ENCODE peak calls at places on chromosomes 3 and 15, in eight cellular contexts. S, B, W, N, A, Y, M and P are unnamed samples.

GRCh38 chr15:81155375-81156218 is 21.5 kb downstream of the CFAP161 start:
- DNase-seq in S (peak), B (peak), W (no peak), N (no peak), A (no peak), Y (peak), M (no peak), P (peak)

GRCh38 chr3:75242012-75242411 is 422.1 kb upstream of the FRG2C start:
- DNase-seq in S (no peak), B (no peak), W (no peak), N (no peak), A (no peak), Y (no peak), M (no peak), P (no peak)

GRCh38 chr3:150958694-150959093 is 13.8 kb downstream of the CLRN1 start:
- DNase-seq in S (no peak), B (no peak), W (no peak), N (no peak), A (no peak), Y (no peak), M (no peak), P (no peak)

GRCh38 chr3:184148065-184148464 is 7.1 kb upstream of the DVL3 start:
- DNase-seq in S (no peak), B (no peak), W (no peak), N (no peak), A (no peak), Y (no peak), M (no peak), P (no peak)

GRCh38 chr15:93800805-93801204 is 430.6 kb upstream of the MCTP2 start:
- DNase-seq in S (no peak), B (no peak), W (no peak), N (no peak), A (no peak), Y (no peak), M (no peak), P (no peak)

GRCh38 chr15:35874260-35874905 is 328.4 kb upstream of the DPH6 start:
- DNase-seq in S (peak), B (peak), W (no peak), N (no peak), A (no peak), Y (peak), M (no peak), P (peak)

GRCh38 chr3:136787226-136787793 is 31.6 kb upstream of the SLC35G2 start:
- DNase-seq in S (peak), B (no peak), W (no peak), N (no peak), A (no peak), Y (peak), M (no peak), P (peak)

GRCh38 chr3:59653405-59654119 is 603.7 kb upstream of the CFAP20DC start:
- DNase-seq in S (no peak), B (no peak), W (no peak), N (no peak), A (no peak), Y (no peak), M (no peak), P (no peak)

GRCh38 chr15:99476413-99477222 is 89.2 kb upstream of the MEF2A start:
- DNase-seq in S (peak), B (peak), W (peak), N (no peak), A (peak), Y (peak), M (peak), P (peak)

GRCh38 chr3:157588386-157589060 is 85.3 kb upstream of the VEPH1 start:
- DNase-seq in S (no peak), B (no peak), W (peak), N (no peak), A (no peak), Y (no peak), M (no peak), P (no peak)

GRCh38 chr3:15331606-15332404 is 581 bp downstream of the SH3BP5 start:
- DNase-seq in S (peak), B (no peak), W (no peak), N (no peak), A (peak), Y (peak), M (no peak), P (peak)

GRCh38 chr15:61483599-61483998 is 254.5 kb upstream of the RORA start:
- DNase-seq in S (no peak), B (no peak), W (peak), N (no peak), A (no peak), Y (no peak), M (no peak), P (no peak)

GRCh38 chr3:101454629-101455028 is 58.4 kb downstream of the SENP7 start:
- DNase-seq in S (no peak), B (no peak), W (no peak), N (no peak), A (no peak), Y (no peak), M (no peak), P (no peak)

GRCh38 chr15:91075761-91076160 is 24.3 kb upstream of the SV2B start:
- DNase-seq in S (no peak), B (no peak), W (no peak), N (no peak), A (no peak), Y (no peak), M (no peak), P (no peak)

GRCh38 chr3:125202197-125202596 is 10.4 kb downstream of the SLC12A8 start:
- DNase-seq in S (no peak), B (peak), W (no peak), N (no peak), A (no peak), Y (no peak), M (no peak), P (no peak)

GRCh38 chr3:121834079-121834730 is 655 bp downstream of the IQCB1 start:
- DNase-seq in S (peak), B (no peak), W (no peak), N (no peak), A (peak), Y (peak), M (no peak), P (peak)

GRCh38 chr15:48702569-48703239 is 57.2 kb upstream of the FBN1 start:
- DNase-seq in S (no peak), B (no peak), W (no peak), N (no peak), A (no peak), Y (no peak), M (no peak), P (no peak)

GRCh38 chr15:70493787-70494514 is 269.4 kb downstream of the UACA start:
- DNase-seq in S (no peak), B (peak), W (no peak), N (no peak), A (peak), Y (no peak), M (no peak), P (no peak)

GRCh38 chr15:29880886-29881285 is 58.6 kb upstream of the TJP1 start:
- DNase-seq in S (no peak), B (no peak), W (no peak), N (no peak), A (no peak), Y (no peak), M (no peak), P (no peak)

GRCh38 chr3:149623819-149624218 is 34.0 kb downstream of the WWTR1 start:
- DNase-seq in S (no peak), B (no peak), W (no peak), N (no peak), A (no peak), Y (no peak), M (no peak), P (no peak)

GRCh38 chr3:124563376-124563775 is 166.9 kb upstream of the UMPS start:
- DNase-seq in S (peak), B (peak), W (no peak), N (no peak), A (no peak), Y (peak), M (peak), P (peak)

GRCh38 chr3:34570916-34571705 is 772.7 kb downstream of the PDCD6IP start:
- DNase-seq in S (no peak), B (no peak), W (no peak), N (no peak), A (no peak), Y (no peak), M (no peak), P (no peak)

GRCh38 chr15:78167227-78167888 is 18.2 kb downstream of the IDH3A start:
- DNase-seq in S (no peak), B (no peak), W (no peak), N (no peak), A (no peak), Y (no peak), M (no peak), P (no peak)

GRCh38 chr3:54897028-54897711 is 30.7 kb downstream of the LRTM1 start:
- DNase-seq in S (peak), B (no peak), W (no peak), N (no peak), A (no peak), Y (peak), M (no peak), P (peak)

GRCh38 chr3:140180603-140181002 is 245.6 kb downstream of the CLSTN2 start:
- DNase-seq in S (no peak), B (no peak), W (no peak), N (no peak), A (no peak), Y (no peak), M (no peak), P (no peak)

GRCh38 chr3:23546186-23546585 is 259.6 kb upstream of the UBE2E1 start:
- DNase-seq in S (no peak), B (peak), W (no peak), N (no peak), A (no peak), Y (no peak), M (no peak), P (no peak)